ENCODE peak calls at places on chromosomes 3 and 15, in eight cellular contexts. E, L, O, I, B, S, K and Y are unnamed samples.
A peak's percentile ranks its signal among the peaks of the same experiment; 100 is the strongest.

GRCh38 chr3:144774897-144775296 is 803.3 kb downstream of the DIPK2A start:
- DNase-seq in E (no peak), L (no peak), O (no peak), I (no peak), B (no peak), S (no peak), K (no peak), Y (no peak)

GRCh38 chr15:62648954-62649353 is 393.6 kb upstream of the TPM1 start:
- DNase-seq in E (no peak), L (peak; percentile 49), O (peak; percentile 40), I (no peak), B (no peak), S (no peak), K (no peak), Y (no peak)

GRCh38 chr3:101852315-101852714 is 3.0 kb downstream of the NFKBIZ start:
- DNase-seq in E (no peak), L (no peak), O (no peak), I (no peak), B (no peak), S (no peak), K (no peak), Y (no peak)

GRCh38 chr3:66014641-66015040 is 24.1 kb downstream of the MAGI1 start:
- DNase-seq in E (no peak), L (no peak), O (no peak), I (no peak), B (no peak), S (no peak), K (no peak), Y (no peak)

GRCh38 chr15:71697999-71698398 is 112.4 kb upstream of the NR2E3 start:
- DNase-seq in E (no peak), L (no peak), O (no peak), I (no peak), B (no peak), S (no peak), K (no peak), Y (no peak)

GRCh38 chr15:80618666-80619481 is 76.2 kb upstream of the ABHD17C start:
- DNase-seq in E (no peak), L (no peak), O (no peak), I (no peak), B (no peak), S (no peak), K (no peak), Y (no peak)

GRCh38 chr3:102444101-102444500 is 9.3 kb downstream of the ZPLD1 start:
- DNase-seq in E (no peak), L (no peak), O (peak; percentile 50), I (no peak), B (no peak), S (no peak), K (no peak), Y (no peak)

GRCh38 chr3:130894130-130894872 is 417 bp downstream of the ATP2C1 start:
- DNase-seq in E (peak; percentile 55), L (peak; percentile 40), O (peak; percentile 23), I (peak; percentile 59), B (peak; percentile 72), S (peak; percentile 70), K (peak; percentile 56), Y (peak; percentile 47)

GRCh38 chr3:11944052-11944673 is 60.0 kb upstream of the SYN2 start:
- DNase-seq in E (peak; percentile 25), L (no peak), O (peak; percentile 38), I (no peak), B (no peak), S (no peak), K (peak; percentile 26), Y (no peak)

GRCh38 chr3:188944108-188944507 is 227.7 kb upstream of the TPRG1 start:
- DNase-seq in E (no peak), L (no peak), O (peak; percentile 53), I (no peak), B (no peak), S (no peak), K (no peak), Y (no peak)

GRCh38 chr3:32818431-32819085 is 761 bp downstream of the TRIM71 start:
- DNase-seq in E (no peak), L (no peak), O (no peak), I (no peak), B (no peak), S (no peak), K (no peak), Y (no peak)

GRCh38 chr3:24680214-24680967 is 185.7 kb upstream of the THRB start:
- DNase-seq in E (peak; percentile 83), L (peak; percentile 51), O (peak; percentile 73), I (peak; percentile 79), B (peak; percentile 84), S (peak; percentile 77), K (peak; percentile 72), Y (no peak)

GRCh38 chr3:106401666-106402319 is 533.0 kb upstream of the CBLB start:
- DNase-seq in E (no peak), L (no peak), O (peak; percentile 69), I (no peak), B (no peak), S (no peak), K (no peak), Y (no peak)

GRCh38 chr3:183868804-183869203 is 15.9 kb downstream of the PARL start:
- DNase-seq in E (no peak), L (no peak), O (no peak), I (no peak), B (no peak), S (no peak), K (no peak), Y (no peak)

GRCh38 chr3:23002846-23003800 is 200.0 kb upstream of the UBE2E2 start:
- DNase-seq in E (no peak), L (no peak), O (peak; percentile 73), I (peak; percentile 44), B (no peak), S (peak; percentile 65), K (no peak), Y (no peak)

GRCh38 chr15:88833196-88833595 is 30.0 kb downstream of the ACAN start:
- DNase-seq in E (no peak), L (no peak), O (no peak), I (no peak), B (no peak), S (no peak), K (no peak), Y (no peak)

GRCh38 chr3:183227586-183227985 is 25.5 kb upstream of the B3GNT5 start:
- DNase-seq in E (no peak), L (no peak), O (no peak), I (no peak), B (no peak), S (no peak), K (no peak), Y (no peak)

GRCh38 chr3:102237838-102238237 is 197.0 kb upstream of the ZPLD1 start:
- DNase-seq in E (no peak), L (no peak), O (no peak), I (no peak), B (no peak), S (no peak), K (no peak), Y (no peak)

GRCh38 chr3:113193298-113193697 is 18.1 kb upstream of the BOC start:
- DNase-seq in E (no peak), L (no peak), O (peak; percentile 48), I (no peak), B (no peak), S (no peak), K (no peak), Y (no peak)

DNA sequence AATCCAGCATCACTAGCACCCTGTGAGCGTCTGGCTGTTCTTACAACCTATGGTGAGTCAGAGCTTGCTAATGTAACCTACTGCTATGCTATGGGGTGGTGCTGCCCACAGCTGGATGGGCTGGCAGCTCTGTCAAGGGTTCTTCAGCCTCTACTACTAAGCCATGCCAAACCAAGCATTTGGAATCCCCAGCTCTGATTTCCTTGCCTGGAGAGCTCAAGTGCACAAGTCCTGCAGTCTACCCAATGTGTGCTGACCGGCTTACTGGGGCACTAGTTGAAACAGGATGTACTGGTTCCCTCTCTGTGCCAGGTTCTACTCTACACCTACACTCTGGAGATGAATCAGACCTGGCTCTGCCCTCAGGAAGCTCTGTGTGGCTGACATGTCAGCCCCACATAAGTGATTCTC is 4.2 kb downstream of the TEX264 start:
- DNase-seq in E (no peak), L (no peak), O (peak; percentile 20), I (peak; percentile 35), B (peak; percentile 12), S (peak; percentile 21), K (no peak), Y (no peak)
- H3K4me1 ChIP-seq in E (peaks cover 38% of the 10 kb centered on the region), L (peaks cover 32% of the 10 kb centered on the region), O (peaks cover 19% of the 10 kb centered on the region), I (no peaks in the 10 kb centered on the region), B (peaks cover 19% of the 10 kb centered on the region), S (peaks cover 16% of the 10 kb centered on the region), K (peaks cover 9% of the 10 kb centered on the region), Y (peaks cover 59% of the 10 kb centered on the region)

DNA sequence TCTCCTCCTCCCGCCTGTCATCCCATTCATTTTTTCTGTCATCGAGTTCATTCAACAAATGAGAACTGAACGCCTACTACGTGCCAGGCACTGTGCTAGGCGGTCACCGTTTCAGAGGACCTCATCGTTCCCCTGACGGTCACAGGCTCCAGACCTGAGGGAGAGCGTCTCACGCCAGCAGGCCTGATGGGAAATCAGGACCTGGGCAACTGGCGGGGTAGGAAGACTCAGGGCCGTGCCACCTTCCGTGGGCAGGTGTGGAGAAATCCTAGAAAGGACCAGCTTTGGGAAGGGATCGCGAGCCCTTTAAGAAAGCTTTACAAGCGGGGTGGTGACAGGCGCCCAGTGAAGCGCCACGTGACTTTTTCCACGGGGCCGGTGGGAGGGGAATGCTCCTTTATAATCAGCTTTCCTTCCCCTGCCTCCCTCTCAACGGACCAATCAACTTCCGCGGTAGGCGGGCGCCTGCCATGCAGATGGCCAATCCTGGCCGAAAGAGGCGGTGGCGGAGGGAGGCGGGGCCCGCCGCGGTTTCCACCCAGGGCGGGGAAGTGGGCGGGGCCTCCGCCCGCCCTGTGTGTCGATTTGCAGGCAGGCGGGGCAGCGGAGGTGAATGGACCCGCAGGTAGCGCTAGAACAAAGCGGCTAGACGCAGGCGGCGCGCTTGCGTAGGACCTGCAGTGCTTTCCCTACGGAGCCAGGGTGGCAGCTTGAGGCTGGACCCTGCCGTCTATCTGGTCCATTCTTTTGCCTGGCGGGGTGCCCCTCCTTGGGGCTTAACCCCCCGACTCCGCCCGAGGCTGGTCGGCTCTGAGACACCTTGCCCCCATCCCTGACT is 816 bp upstream of the DUSP7 start:
- DNase-seq in E (peak; percentile 99), L (peak; percentile 99), O (peak; percentile 99), I (peak; percentile 100), B (peak; percentile 100), S (peak; percentile 100), K (peak; percentile 100), Y (peak; percentile 100)
- H3K4me3 ChIP-seq in E (peak overlapping the region; percentile 54), L (peak overlapping the region; percentile 82), O (peak overlapping the region; percentile 36), I (peak overlapping the region; percentile 27), B (peak overlapping the region; percentile 68), S (peak overlapping the region; percentile 72), K (peak overlapping the region; percentile 59), Y (peak overlapping the region; percentile 56)

GRCh38 chr15:26590673-26591072 is 182.2 kb downstream of the GABRB3 start:
- DNase-seq in E (no peak), L (no peak), O (no peak), I (no peak), B (no peak), S (no peak), K (no peak), Y (no peak)
- H3K9me3 ChIP-seq in E (no peaks in the 10 kb centered on the region), L (no peaks in the 10 kb centered on the region), O (no peaks in the 10 kb centered on the region), I (peaks cover 4% of the 10 kb centered on the region), B (no peaks in the 10 kb centered on the region), S (no peaks in the 10 kb centered on the region), K (no peaks in the 10 kb centered on the region), Y (no peaks in the 10 kb centered on the region)

GRCh38 chr3:34218706-34219105 is 420.3 kb downstream of the PDCD6IP start:
- DNase-seq in E (no peak), L (no peak), O (no peak), I (no peak), B (no peak), S (no peak), K (no peak), Y (no peak)

GRCh38 chr3:34216713-34217346 is 418.4 kb downstream of the PDCD6IP start:
- DNase-seq in E (no peak), L (no peak), O (no peak), I (no peak), B (no peak), S (no peak), K (no peak), Y (no peak)

GRCh38 chr3:34219556-34219955 is 421.1 kb downstream of the PDCD6IP start:
- DNase-seq in E (no peak), L (no peak), O (no peak), I (no peak), B (no peak), S (no peak), K (no peak), Y (no peak)
- H3K4me1 ChIP-seq in E (no peaks in the 10 kb centered on the region), L (peaks cover 4% of the 10 kb centered on the region), O (no peaks in the 10 kb centered on the region), I (no peaks in the 10 kb centered on the region), B (no peaks in the 10 kb centered on the region), S (no peaks in the 10 kb centered on the region), K (no peaks in the 10 kb centered on the region), Y (no peaks in the 10 kb centered on the region)